ENCODE peak calls at places on chromosomes 1 and 21, in ten cellular contexts. N is body of pancreas; G is astrocyte of the spinal cord; P is GM23338; S is psoas muscle; E is HFF-Myc; T is BJ; I is sigmoid colon; M is testis; V is CD8-positive, alpha-beta T cell. A is an unnamed sample.

GRCh38 chr21:43603230-43603626 is 56.1 kb downstream of the HSF2BP start:
- DNase-seq in T (no peak), M (no peak), S (peak; percentile 35), V (no peak), E (no peak), N (no peak), I (no peak), P (no peak), G (no peak), A (no peak)

GRCh38 chr1:182962554-182963115 is 9.7 kb upstream of the SHCBP1L start:
- DNase-seq in M (peak; percentile 88), G (peak; percentile 94), S (peak; percentile 77), N (peak; percentile 73), V (no peak), E (peak; percentile 82), P (peak; percentile 94), I (peak; percentile 94), T (peak; percentile 57), A (peak; percentile 76)

GRCh38 chr1:24694380-24694843 is 50.8 kb upstream of the CLIC4 start:
- DNase-seq in M (no peak), V (no peak), I (peak; percentile 71), N (no peak), S (no peak), T (no peak), E (peak; percentile 69), G (no peak), P (no peak), A (peak; percentile 72)

GRCh38 chr1:22710688-22711024 is at the start of gene EPHB2:
- DNase-seq in I (no peak), P (peak; percentile 55), N (peak; percentile 65), G (no peak), M (peak; percentile 54), E (no peak), S (peak; percentile 70), V (no peak), T (no peak), A (no peak)

GRCh38 chr1:58162952-58163550 is 383.5 kb downstream of the OMA1 start:
- DNase-seq in G (peak; percentile 63), S (peak; percentile 21), V (no peak), P (peak; percentile 92), I (peak; percentile 66), M (peak; percentile 79), E (peak; percentile 50), N (peak; percentile 70), T (no peak), A (peak; percentile 37)

GRCh38 chr1:228346731-228347130 is 59.9 kb downstream of the TRIM11 start:
- DNase-seq in S (no peak), T (no peak), M (no peak), G (no peak), E (no peak), N (no peak), V (no peak), P (no peak), I (peak; percentile 24), A (no peak)

GRCh38 chr21:27171704-27172103 is 204.8 kb upstream of the ADAMTS5 start:
- DNase-seq in M (no peak), P (no peak), N (no peak), T (peak; percentile 55), E (no peak), G (peak; percentile 22), I (no peak), S (no peak), V (no peak), A (no peak)

GRCh38 chr1:232385221-232385620 is 244.7 kb downstream of the SIPA1L2 start:
- DNase-seq in T (no peak), E (no peak), V (no peak), P (no peak), G (peak; percentile 82), I (peak; percentile 54), M (no peak), S (no peak), N (no peak), A (peak; percentile 48)

GRCh38 chr21:32772281-32773047 is 909 bp upstream of the PAXBP1 start:
- DNase-seq in S (no peak), I (no peak), M (peak; percentile 24), G (no peak), E (no peak), T (no peak), N (peak; percentile 46), P (peak; percentile 8), V (peak; percentile 53), A (no peak)

GRCh38 chr1:233294991-233295774 is at the start of gene PCNX2:
- DNase-seq in T (no peak), V (peak; percentile 59), E (peak; percentile 44), P (peak; percentile 91), M (peak; percentile 81), I (peak; percentile 75), S (peak; percentile 48), N (peak; percentile 74), G (peak; percentile 58), A (no peak)

GRCh38 chr1:23673086-23673813 is 18.4 kb upstream of the RPL11 start:
- DNase-seq in M (peak; percentile 42), I (no peak), S (peak; percentile 31), T (no peak), E (no peak), P (peak; percentile 85), G (peak; percentile 43), V (no peak), N (peak; percentile 47), A (no peak)

GRCh38 chr1:204354579-204354978 is 5.2 kb downstream of the PLEKHA6 start:
- DNase-seq in M (no peak), T (no peak), G (no peak), E (no peak), P (no peak), S (no peak), N (no peak), I (no peak), V (no peak), A (no peak)

GRCh38 chr1:87478231-87478630 is 149.6 kb downstream of the LMO4 start:
- DNase-seq in S (no peak), T (no peak), P (peak; percentile 69), M (peak; percentile 15), V (no peak), I (no peak), N (peak; percentile 26), G (peak; percentile 3), E (peak; percentile 10), A (no peak)

GRCh38 chr1:15476927-15477326 is 1.0 kb downstream of the CELA2B start:
- DNase-seq in I (no peak), N (no peak), M (no peak), T (no peak), S (no peak), E (no peak), V (no peak), P (peak; percentile 36), G (no peak), A (no peak)

GRCh38 chr21:45509566-45510465 is 32.4 kb downstream of the SLC19A1 start:
- DNase-seq in M (no peak), E (no peak), V (peak; percentile 15), S (peak; percentile 12), N (no peak), G (no peak), P (peak; percentile 68), I (peak; percentile 60), T (no peak), A (no peak)

GRCh38 chr1:155226188-155226909 is 17.9 kb downstream of the MTX1 start:
- DNase-seq in M (peak; percentile 80), V (peak; percentile 88), I (peak; percentile 90), E (no peak), T (no peak), P (peak; percentile 96), G (peak; percentile 81), S (peak; percentile 73), N (peak; percentile 78), A (no peak)

GRCh38 chr21:40269239-40269638 is 402.0 kb downstream of the PCP4 start:
- DNase-seq in S (no peak), M (no peak), V (no peak), I (no peak), G (no peak), T (no peak), N (no peak), E (no peak), P (no peak), A (no peak)
- H3K4me3 ChIP-seq in S (no peak overlapping the region), M (no peak overlapping the region), V (no peak overlapping the region), I (no peak overlapping the region), G (no peak overlapping the region), T (no peak overlapping the region), N (no peak overlapping the region), E (no peak overlapping the region), P (no peak overlapping the region), A (no peak overlapping the region)

GRCh38 chr1:37506740-37507139 is 7.8 kb downstream of the MEAF6 start:
- DNase-seq in I (no peak), S (no peak), M (peak; percentile 7), G (no peak), N (no peak), V (no peak), T (no peak), P (no peak), E (no peak), A (no peak)

GRCh38 chr1:37513795-37514349 is 694 bp downstream of the MEAF6 start:
- DNase-seq in I (no peak), N (peak; percentile 57), V (peak; percentile 48), M (peak; percentile 64), P (peak; percentile 75), E (no peak), S (no peak), T (no peak), G (no peak), A (no peak)

GRCh38 chr1:37514350-37515184 is at the start of gene MEAF6:
- DNase-seq in T (no peak), N (peak; percentile 87), E (peak; percentile 37), V (peak; percentile 82), I (peak; percentile 90), G (peak; percentile 76), P (peak; percentile 88), S (peak; percentile 85), M (peak; percentile 86), A (no peak)

GRCh38 chr1:37509181-37509580 is 5.4 kb downstream of the MEAF6 start:
- DNase-seq in E (peak; percentile 20), V (no peak), S (no peak), N (no peak), G (peak; percentile 58), M (no peak), I (no peak), P (peak; percentile 52), T (no peak), A (no peak)
- TF ChIP-seq CTCF in E (peak; percentile 8), V (no peak), S (no peak), N (no peak), G (peak; percentile 40), M (no peak), I (no peak), P (peak; percentile 17), T (peak; percentile 26), A (peak; percentile 40)

DNA sequence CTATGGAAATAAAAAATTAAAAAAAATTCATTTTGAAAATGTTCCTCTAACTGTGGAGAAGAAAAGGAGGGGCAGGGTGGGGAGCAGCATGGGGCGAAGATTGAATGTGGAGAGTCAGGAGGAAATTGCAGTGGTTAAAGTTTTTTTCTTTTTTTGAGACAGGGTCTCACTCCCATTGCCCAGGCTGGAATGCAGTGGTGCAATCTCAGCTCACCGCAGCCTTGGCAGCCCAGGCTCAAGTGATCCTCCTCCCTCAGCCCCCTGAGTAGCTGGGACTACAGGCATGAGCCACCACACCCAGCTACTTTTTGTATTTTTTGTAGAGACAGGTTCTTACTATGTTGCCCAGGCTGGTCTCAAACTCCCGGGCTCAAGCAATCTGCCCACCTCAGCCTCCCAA is 67.6 kb downstream of the ADSS2 start:
- DNase-seq in G (no peak), V (no peak), P (no peak), S (no peak), E (no peak), I (no peak), M (no peak), N (no peak), T (no peak), A (no peak)
- H3K4me3 ChIP-seq in G (no peak overlapping the region), V (no peak overlapping the region), P (no peak overlapping the region), S (no peak overlapping the region), E (no peak overlapping the region), I (no peak overlapping the region), M (no peak overlapping the region), N (no peak overlapping the region), T (no peak overlapping the region), A (no peak overlapping the region)

GRCh38 chr1:150234647-150235435 is 1.1 kb downstream of the ANP32E start:
- DNase-seq in E (no peak), V (peak; percentile 86), M (peak; percentile 83), I (peak; percentile 95), N (peak; percentile 82), G (peak; percentile 76), S (peak; percentile 84), T (no peak), P (peak; percentile 92), A (no peak)
- TF ChIP-seq CTCF in E (no peak), V (no peak), M (no peak), I (no peak), N (no peak), G (no peak), S (no peak), T (no peak), P (no peak), A (no peak)

A was measured in AG09309.